ENCODE peak calls at places on chromosomes 1 and 21, in seven cellular contexts. A, H, M, F, T, Q and D are unnamed samples.

GRCh38 chr1:228007054-228007800 is 429 bp downstream of the WNT3A start:
- DNase-seq in A (no peak), H (no peak), M (no peak), F (no peak), T (no peak), Q (no peak), D (peak)

GRCh38 chr1:156359973-156360372 is 9.0 kb upstream of the RHBG start:
- DNase-seq in A (peak), H (peak), M (peak), F (no peak), T (no peak), Q (peak), D (peak)

GRCh38 chr1:2474933-2475371 is 1.1 kb upstream of the PLCH2 start:
- DNase-seq in A (no peak), H (no peak), M (no peak), F (no peak), T (no peak), Q (no peak), D (no peak)

GRCh38 chr1:48960304-48960703 is 183.6 kb upstream of the BEND5 start:
- DNase-seq in A (no peak), H (no peak), M (no peak), F (no peak), T (no peak), Q (no peak), D (no peak)

GRCh38 chr1:19140465-19140864 is 69.6 kb downstream of the UBR4 start:
- DNase-seq in A (no peak), H (no peak), M (no peak), F (no peak), T (no peak), Q (no peak), D (no peak)

GRCh38 chr1:247335871-247336270 is 4.2 kb upstream of the ZNF496 start:
- DNase-seq in A (no peak), H (peak), M (no peak), F (no peak), T (no peak), Q (no peak), D (peak)

GRCh38 chr1:95982706-95983105 is 738.9 kb upstream of the PTBP2 start:
- DNase-seq in A (no peak), H (no peak), M (no peak), F (no peak), T (no peak), Q (no peak), D (no peak)

GRCh38 chr1:148318123-148318899 is 164.8 kb downstream of the PPIAL4G start:
- DNase-seq in A (no peak), H (no peak), M (peak), F (no peak), T (no peak), Q (no peak), D (peak)

GRCh38 chr1:230124187-230125128 is 57.4 kb downstream of the GALNT2 start:
- DNase-seq in A (no peak), H (no peak), M (peak), F (no peak), T (no peak), Q (peak), D (no peak)

GRCh38 chr21:45737485-45738166 is 94.1 kb downstream of the PCBP3 start:
- DNase-seq in A (no peak), H (no peak), M (peak), F (no peak), T (no peak), Q (no peak), D (no peak)

GRCh38 chr1:192476802-192477298 is 98.7 kb upstream of the RGS1 start:
- DNase-seq in A (peak), H (no peak), M (peak), F (no peak), T (no peak), Q (peak), D (no peak)

GRCh38 chr1:206769331-206769731 is 1.2 kb upstream of the IL19 start:
- DNase-seq in A (no peak), H (no peak), M (no peak), F (no peak), T (no peak), Q (no peak), D (no peak)

GRCh38 chr21:39048064-39048463 is 135.2 kb downstream of the PSMG1 start:
- DNase-seq in A (peak), H (peak), M (peak), F (peak), T (no peak), Q (peak), D (peak)

GRCh38 chr21:14864211-14865021 is 200.4 kb downstream of the NRIP1 start:
- DNase-seq in A (peak), H (peak), M (peak), F (peak), T (peak), Q (peak), D (peak)

GRCh38 chr1:218390625-218391024 is 45.5 kb downstream of the TGFB2 start:
- DNase-seq in A (no peak), H (no peak), M (peak), F (no peak), T (no peak), Q (no peak), D (no peak)

GRCh38 chr21:34362670-34363069 is 1.1 kb upstream of the KCNE2 start:
- DNase-seq in A (no peak), H (no peak), M (no peak), F (no peak), T (no peak), Q (no peak), D (no peak)

GRCh38 chr1:204348722-204349121 is 11.0 kb downstream of the PLEKHA6 start:
- DNase-seq in A (peak), H (no peak), M (no peak), F (no peak), T (no peak), Q (peak), D (peak)

GRCh38 chr1:25549273-25550154 is 6.1 kb downstream of the LDLRAP1 start:
- DNase-seq in A (peak), H (no peak), M (peak), F (no peak), T (no peak), Q (peak), D (no peak)

GRCh38 chr1:93979718-93980319 is 70.6 kb upstream of the GCLM start:
- DNase-seq in A (peak), H (no peak), M (no peak), F (no peak), T (no peak), Q (peak), D (no peak)

GRCh38 chr1:46202975-46203737 is at the start of gene LURAP1:
- DNase-seq in A (peak), H (peak), M (peak), F (peak), T (no peak), Q (peak), D (peak)

GRCh38 chr1:30670195-30671060 is 53.0 kb downstream of the MATN1 start:
- DNase-seq in A (peak), H (no peak), M (no peak), F (no peak), T (no peak), Q (no peak), D (no peak)

DNA sequence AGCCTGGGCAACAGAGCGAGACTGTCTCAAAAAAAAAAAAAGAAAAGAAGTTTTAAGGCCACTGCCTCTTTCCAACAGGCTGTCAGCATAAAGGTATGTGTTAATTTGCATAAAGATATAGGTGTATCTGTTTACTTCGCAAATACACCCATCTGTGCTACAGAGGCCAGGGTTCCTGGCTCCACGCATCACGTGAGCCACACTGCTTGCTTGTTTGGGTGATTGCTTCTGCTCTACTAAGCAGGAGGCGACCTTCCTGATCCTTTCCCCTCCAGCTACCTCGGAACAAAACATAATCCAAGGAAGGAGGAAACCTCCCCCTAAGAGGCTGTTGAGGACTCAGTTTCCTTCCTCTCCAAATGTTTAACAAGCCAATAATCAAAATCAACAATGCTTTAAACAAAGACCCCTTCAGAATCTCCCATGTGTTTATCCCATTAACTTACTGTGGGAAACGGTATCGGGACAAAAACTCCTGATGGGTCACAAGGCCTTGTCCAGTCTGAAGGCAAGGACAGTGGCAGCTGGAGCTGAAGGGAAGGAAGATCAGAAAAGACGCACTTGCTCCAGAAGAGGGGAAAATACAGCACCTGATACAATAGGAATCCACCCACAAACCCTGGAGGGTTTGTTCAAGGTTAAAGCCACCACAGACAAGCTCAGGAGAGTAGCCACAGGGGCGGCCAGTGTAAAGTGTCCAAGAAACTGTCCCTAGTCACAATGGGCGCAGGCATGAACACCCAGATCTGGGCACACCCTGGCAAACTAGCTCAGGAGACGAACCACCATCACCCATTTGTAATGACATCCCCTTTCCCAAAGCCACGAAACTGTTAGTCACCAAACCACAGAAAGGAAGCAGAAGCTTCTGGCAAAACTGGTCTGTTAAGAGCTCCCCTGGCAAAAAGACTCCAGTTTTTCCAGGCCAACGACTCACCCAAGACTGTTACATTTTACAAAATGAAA is 17.2 kb downstream of the CTNNBIP1 start:
- DNase-seq in A (peak), H (no peak), M (peak), F (no peak), T (no peak), Q (peak), D (no peak)
- H3K9ac ChIP-seq in A (peak), H (no peak), M (no peak), F (no peak), T (peak), Q (peak), D (no peak)

GRCh38 chr1:119542492-119542946 is 35.5 kb downstream of the HSD3B1 start:
- DNase-seq in A (no peak), H (no peak), M (peak), F (no peak), T (no peak), Q (no peak), D (no peak)

GRCh38 chr1:119535381-119535780 is 28.4 kb downstream of the HSD3B1 start:
- DNase-seq in A (no peak), H (no peak), M (no peak), F (no peak), T (no peak), Q (no peak), D (no peak)

GRCh38 chr1:119541389-119541788 is 34.4 kb downstream of the HSD3B1 start:
- DNase-seq in A (no peak), H (no peak), M (peak), F (no peak), T (no peak), Q (no peak), D (no peak)

GRCh38 chr1:119537979-119538378 is 31.0 kb downstream of the HSD3B1 start:
- DNase-seq in A (no peak), H (no peak), M (no peak), F (no peak), T (no peak), Q (no peak), D (no peak)

GRCh38 chr1:119539636-119540035 is 32.6 kb downstream of the HSD3B1 start:
- DNase-seq in A (no peak), H (no peak), M (no peak), F (no peak), T (no peak), Q (no peak), D (no peak)
- H3K18ac ChIP-seq in A (no peak), H (no peak), M (no peak), F (no peak), T (no peak), Q (no peak), D (no peak)

GRCh38 chr1:41679994-41680393 is 195.5 kb upstream of the EDN2 start:
- DNase-seq in A (no peak), H (no peak), M (no peak), F (no peak), T (no peak), Q (no peak), D (no peak)

GRCh38 chr1:41679531-41679930 is 195.0 kb upstream of the EDN2 start:
- DNase-seq in A (no peak), H (no peak), M (no peak), F (no peak), T (no peak), Q (no peak), D (no peak)

GRCh38 chr1:41677586-41677985 is 193.1 kb upstream of the EDN2 start:
- DNase-seq in A (peak), H (no peak), M (no peak), F (no peak), T (no peak), Q (no peak), D (no peak)

GRCh38 chr1:41681331-41682136 is 197.1 kb upstream of the EDN2 start:
- DNase-seq in A (peak), H (no peak), M (no peak), F (no peak), T (no peak), Q (peak), D (no peak)

DNA sequence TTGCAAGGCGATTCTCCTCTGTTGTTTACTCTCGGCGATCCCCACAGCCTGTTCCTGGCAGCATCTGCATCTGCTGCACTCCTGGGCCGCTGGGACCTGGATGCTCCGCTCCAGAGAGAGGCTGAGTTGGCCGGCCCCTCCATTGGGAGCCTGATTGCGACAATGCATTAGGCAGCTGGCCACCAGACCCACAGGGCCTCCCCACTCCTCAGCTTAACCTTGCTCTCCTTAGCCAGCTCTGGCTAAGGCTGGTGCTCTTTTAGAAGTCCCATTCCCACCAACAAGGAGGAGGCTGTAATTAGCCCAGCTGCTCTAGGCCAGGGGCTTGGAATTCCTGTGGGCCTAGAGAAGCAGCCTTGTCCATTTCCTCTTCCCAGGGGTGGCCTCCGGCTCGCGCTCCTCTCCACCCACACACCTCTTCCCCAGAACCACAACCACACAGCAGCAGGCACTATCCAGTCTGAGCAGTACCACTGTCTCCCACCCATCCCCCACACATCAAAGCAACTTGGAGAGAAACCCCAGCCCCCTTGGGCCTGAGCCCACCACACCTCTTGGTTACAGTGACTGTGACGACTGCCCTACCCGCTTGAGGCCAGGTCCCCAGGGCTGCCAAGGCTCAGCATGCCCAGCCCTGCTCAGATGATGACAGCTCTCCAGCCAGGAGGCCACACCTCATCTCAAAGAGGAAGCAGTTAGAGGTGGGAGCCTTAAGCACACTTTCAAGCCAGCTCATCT is 193.8 kb upstream of the EDN2 start:
- DNase-seq in A (peak), H (no peak), M (no peak), F (no peak), T (no peak), Q (no peak), D (peak)
- H3K9ac ChIP-seq in A (peak), H (no peak), M (no peak), F (no peak), T (no peak), Q (no peak), D (no peak)

GRCh38 chr1:15953294-15953771 is 22.6 kb downstream of the ZBTB17 start:
- DNase-seq in A (peak), H (no peak), M (no peak), F (no peak), T (no peak), Q (peak), D (no peak)

GRCh38 chr1:15954316-15954715 is 21.6 kb downstream of the ZBTB17 start:
- DNase-seq in A (no peak), H (no peak), M (peak), F (no peak), T (no peak), Q (no peak), D (no peak)

GRCh38 chr1:15952317-15953258 is 23.3 kb downstream of the ZBTB17 start:
- DNase-seq in A (peak), H (no peak), M (peak), F (no peak), T (no peak), Q (peak), D (no peak)

GRCh38 chr1:15955552-15955951 is 20.3 kb downstream of the ZBTB17 start:
- DNase-seq in A (no peak), H (no peak), M (no peak), F (no peak), T (no peak), Q (no peak), D (no peak)

GRCh38 chr1:15953791-15954201 is 22.1 kb downstream of the ZBTB17 start:
- DNase-seq in A (no peak), H (no peak), M (no peak), F (no peak), T (no peak), Q (peak), D (no peak)
- H3K18ac ChIP-seq in A (peak), H (no peak), M (no peak), F (no peak), T (no peak), Q (no peak), D (no peak)